ENCODE peak calls at places on chromosome 2, in eight cellular contexts. One of them, this sample, is unnamed.

GRCh38 chr2:1169291-1169949 is 218.8 kb downstream of the SNTG2 start:
- DNase-seq in thyroid gland: no peak
- DNase-seq in right lobe of liver: no peak
- DNase-seq in progenitor cell of endocrine pancreas: no peak
- DNase-seq in cardiac muscle cell: peak; percentile 1
- DNase-seq in prostate gland: no peak
- DNase-seq in fibroblast of the aortic adventitia: no peak
- DNase-seq in spleen: no peak
- DNase-seq in this sample: no peak

GRCh38 chr2:112636605-112637288 is 9.0 kb upstream of the SLC20A1 start:
- DNase-seq in thyroid gland: no peak
- DNase-seq in right lobe of liver: peak; percentile 40
- DNase-seq in progenitor cell of endocrine pancreas: no peak
- DNase-seq in cardiac muscle cell: no peak
- DNase-seq in prostate gland: no peak
- DNase-seq in fibroblast of the aortic adventitia: no peak
- DNase-seq in spleen: no peak
- DNase-seq in this sample: no peak

GRCh38 chr2:233189032-233189431 is 62.4 kb upstream of the ATG16L1 start:
- DNase-seq in thyroid gland: no peak
- DNase-seq in right lobe of liver: no peak
- DNase-seq in progenitor cell of endocrine pancreas: no peak
- DNase-seq in cardiac muscle cell: no peak
- DNase-seq in prostate gland: no peak
- DNase-seq in fibroblast of the aortic adventitia: no peak
- DNase-seq in spleen: no peak
- DNase-seq in this sample: no peak

GRCh38 chr2:183207110-183207509 is 82.9 kb downstream of the NUP35 start:
- DNase-seq in thyroid gland: no peak
- DNase-seq in right lobe of liver: no peak
- DNase-seq in progenitor cell of endocrine pancreas: no peak
- DNase-seq in cardiac muscle cell: peak; percentile 72
- DNase-seq in prostate gland: no peak
- DNase-seq in fibroblast of the aortic adventitia: peak; percentile 66
- DNase-seq in spleen: no peak
- DNase-seq in this sample: no peak

GRCh38 chr2:309148-309969 is 21.5 kb upstream of the ALKAL2 start:
- DNase-seq in thyroid gland: peak; percentile 48
- DNase-seq in right lobe of liver: no peak
- DNase-seq in progenitor cell of endocrine pancreas: no peak
- DNase-seq in cardiac muscle cell: no peak
- DNase-seq in prostate gland: no peak
- DNase-seq in fibroblast of the aortic adventitia: no peak
- DNase-seq in spleen: no peak
- DNase-seq in this sample: no peak

GRCh38 chr2:99651930-99652670 is 162.3 kb upstream of the REV1 start:
- DNase-seq in thyroid gland: no peak
- DNase-seq in right lobe of liver: no peak
- DNase-seq in progenitor cell of endocrine pancreas: no peak
- DNase-seq in cardiac muscle cell: no peak
- DNase-seq in prostate gland: no peak
- DNase-seq in fibroblast of the aortic adventitia: no peak
- DNase-seq in spleen: no peak
- DNase-seq in this sample: no peak

GRCh38 chr2:106104332-106105062 is 89.6 kb downstream of the UXS1 start:
- DNase-seq in thyroid gland: peak; percentile 63
- DNase-seq in right lobe of liver: peak; percentile 64
- DNase-seq in progenitor cell of endocrine pancreas: peak; percentile 48
- DNase-seq in cardiac muscle cell: peak; percentile 78
- DNase-seq in prostate gland: peak; percentile 58
- DNase-seq in fibroblast of the aortic adventitia: peak; percentile 74
- DNase-seq in spleen: no peak
- DNase-seq in this sample: peak; percentile 64

GRCh38 chr2:1722692-1723091 is 21.6 kb downstream of the PXDN start:
- DNase-seq in thyroid gland: no peak
- DNase-seq in right lobe of liver: peak; percentile 9
- DNase-seq in progenitor cell of endocrine pancreas: no peak
- DNase-seq in cardiac muscle cell: no peak
- DNase-seq in prostate gland: no peak
- DNase-seq in fibroblast of the aortic adventitia: no peak
- DNase-seq in spleen: no peak
- DNase-seq in this sample: no peak

GRCh38 chr2:116877274-116877673 is 937.2 kb upstream of the DDX18 start:
- DNase-seq in thyroid gland: no peak
- DNase-seq in right lobe of liver: no peak
- DNase-seq in progenitor cell of endocrine pancreas: no peak
- DNase-seq in cardiac muscle cell: no peak
- DNase-seq in prostate gland: no peak
- DNase-seq in fibroblast of the aortic adventitia: no peak
- DNase-seq in spleen: no peak
- DNase-seq in this sample: no peak

DNA sequence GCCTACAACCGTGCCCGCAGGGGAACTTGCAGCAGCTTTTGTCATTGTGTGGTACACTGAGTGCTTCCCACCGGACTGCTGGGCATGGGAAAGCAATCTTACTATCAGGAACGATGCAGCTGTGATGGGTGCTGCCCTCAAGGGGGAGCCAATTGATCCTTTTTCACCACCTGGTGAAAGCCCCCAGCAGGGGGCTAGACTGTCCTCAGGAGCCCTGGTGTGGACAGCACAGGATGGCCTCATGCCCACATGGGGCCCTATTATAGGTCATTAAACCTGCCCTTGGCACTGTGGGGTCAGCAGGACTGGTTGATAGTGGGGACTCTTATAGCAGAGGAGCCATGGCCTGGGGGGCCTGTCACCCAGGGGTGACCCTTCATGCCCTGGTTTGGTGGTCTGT is 172.2 kb downstream of the GLI2 start:
- DNase-seq in thyroid gland: no peak
- DNase-seq in right lobe of liver: no peak
- DNase-seq in progenitor cell of endocrine pancreas: no peak
- DNase-seq in cardiac muscle cell: no peak
- DNase-seq in prostate gland: no peak
- DNase-seq in fibroblast of the aortic adventitia: no peak
- DNase-seq in spleen: no peak
- DNase-seq in this sample: no peak
- TF ChIP-seq CTCF in thyroid gland: no peak
- TF ChIP-seq CTCF in right lobe of liver: no peak
- TF ChIP-seq CTCF in progenitor cell of endocrine pancreas: peak; percentile 25
- TF ChIP-seq CTCF in cardiac muscle cell: peak; percentile 24
- TF ChIP-seq CTCF in prostate gland: no peak
- TF ChIP-seq CTCF in fibroblast of the aortic adventitia: no peak
- TF ChIP-seq CTCF in spleen: no peak
- TF ChIP-seq CTCF in this sample: peak; percentile 16

GRCh38 chr2:188065386-188065785 is 226.3 kb upstream of the GULP1 start:
- DNase-seq in thyroid gland: no peak
- DNase-seq in right lobe of liver: no peak
- DNase-seq in progenitor cell of endocrine pancreas: no peak
- DNase-seq in cardiac muscle cell: no peak
- DNase-seq in prostate gland: no peak
- DNase-seq in fibroblast of the aortic adventitia: no peak
- DNase-seq in spleen: no peak
- DNase-seq in this sample: no peak
- TF ChIP-seq CTCF in thyroid gland: no peak
- TF ChIP-seq CTCF in right lobe of liver: no peak
- TF ChIP-seq CTCF in progenitor cell of endocrine pancreas: no peak
- TF ChIP-seq CTCF in cardiac muscle cell: no peak
- TF ChIP-seq CTCF in prostate gland: no peak
- TF ChIP-seq CTCF in fibroblast of the aortic adventitia: no peak
- TF ChIP-seq CTCF in spleen: no peak
- TF ChIP-seq CTCF in this sample: no peak

DNA sequence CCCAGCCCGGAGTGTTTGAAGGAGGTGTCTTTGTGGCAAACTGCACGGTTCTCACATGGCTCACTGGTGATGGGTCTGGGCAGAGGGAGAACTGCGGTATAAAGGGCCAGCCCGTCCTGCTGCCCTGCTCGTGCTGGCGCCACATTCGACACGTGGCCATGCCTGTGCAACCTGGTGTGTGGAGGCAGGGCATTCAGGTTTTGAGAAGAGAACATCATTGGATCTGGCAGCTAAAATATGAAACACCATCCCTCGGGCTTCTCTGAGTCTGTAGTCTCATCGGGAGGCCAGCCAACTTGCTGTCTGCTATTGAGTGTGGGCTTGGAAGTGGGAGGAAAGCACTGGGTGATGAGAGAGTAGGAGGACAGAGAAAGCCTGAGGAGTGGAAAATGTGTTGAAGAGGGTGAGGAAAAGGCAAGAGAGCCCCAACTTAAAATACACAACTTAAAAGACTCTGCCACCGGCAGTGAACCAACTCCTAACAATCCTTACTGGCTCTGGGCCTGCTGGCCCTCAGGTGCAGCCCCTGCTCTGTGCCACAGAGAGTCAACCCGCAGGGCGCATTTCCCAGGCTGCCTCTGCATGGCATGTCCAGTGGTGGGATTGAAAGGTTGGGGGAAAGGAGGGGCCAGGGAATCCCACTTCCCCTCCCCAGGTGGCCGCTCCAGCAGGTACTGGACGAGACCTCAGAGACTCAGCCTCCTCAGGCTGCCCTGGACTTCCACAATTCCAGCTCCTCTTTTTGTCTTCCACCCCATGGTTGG is 112.7 kb upstream of the DLX2 start:
- DNase-seq in thyroid gland: no peak
- DNase-seq in right lobe of liver: no peak
- DNase-seq in progenitor cell of endocrine pancreas: no peak
- DNase-seq in cardiac muscle cell: peak; percentile 36
- DNase-seq in prostate gland: peak; percentile 59
- DNase-seq in fibroblast of the aortic adventitia: no peak
- DNase-seq in spleen: no peak
- DNase-seq in this sample: no peak
- TF ChIP-seq CTCF in thyroid gland: no peak
- TF ChIP-seq CTCF in right lobe of liver: no peak
- TF ChIP-seq CTCF in progenitor cell of endocrine pancreas: no peak
- TF ChIP-seq CTCF in cardiac muscle cell: no peak
- TF ChIP-seq CTCF in prostate gland: no peak
- TF ChIP-seq CTCF in fibroblast of the aortic adventitia: no peak
- TF ChIP-seq CTCF in spleen: no peak
- TF ChIP-seq CTCF in this sample: no peak

GRCh38 chr2:196380575-196380974 is 209.2 kb upstream of the STK17B start:
- DNase-seq in thyroid gland: no peak
- DNase-seq in right lobe of liver: no peak
- DNase-seq in progenitor cell of endocrine pancreas: no peak
- DNase-seq in cardiac muscle cell: no peak
- DNase-seq in prostate gland: no peak
- DNase-seq in fibroblast of the aortic adventitia: no peak
- DNase-seq in spleen: no peak
- DNase-seq in this sample: no peak
- TF ChIP-seq CTCF in thyroid gland: no peak
- TF ChIP-seq CTCF in right lobe of liver: no peak
- TF ChIP-seq CTCF in progenitor cell of endocrine pancreas: no peak
- TF ChIP-seq CTCF in cardiac muscle cell: no peak
- TF ChIP-seq CTCF in prostate gland: no peak
- TF ChIP-seq CTCF in fibroblast of the aortic adventitia: no peak
- TF ChIP-seq CTCF in spleen: no peak
- TF ChIP-seq CTCF in this sample: no peak

DNA sequence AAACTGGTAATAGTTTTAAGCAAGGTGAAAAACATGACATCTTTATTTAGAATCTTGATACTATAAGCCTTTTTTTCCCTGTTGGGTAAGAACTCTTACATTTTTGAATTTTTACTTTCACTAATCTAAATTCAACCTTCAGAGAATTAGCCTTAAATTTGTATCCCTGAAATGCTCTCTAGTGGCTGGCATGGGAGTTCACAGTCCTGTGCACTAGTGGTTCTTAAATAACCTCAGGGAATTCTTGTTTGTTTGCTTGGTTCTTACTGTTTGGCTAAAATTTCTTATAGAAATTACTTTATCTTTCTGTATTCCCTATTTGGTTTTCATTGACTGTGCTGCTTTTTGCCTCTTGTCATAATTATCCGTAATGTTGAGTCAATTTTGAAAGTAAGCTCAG is 391.2 kb upstream of the FIGN start:
- DNase-seq in thyroid gland: no peak
- DNase-seq in right lobe of liver: no peak
- DNase-seq in progenitor cell of endocrine pancreas: no peak
- DNase-seq in cardiac muscle cell: no peak
- DNase-seq in prostate gland: no peak
- DNase-seq in fibroblast of the aortic adventitia: peak; percentile 30
- DNase-seq in spleen: no peak
- DNase-seq in this sample: no peak
- TF ChIP-seq CTCF in thyroid gland: peak; percentile 19
- TF ChIP-seq CTCF in right lobe of liver: no peak
- TF ChIP-seq CTCF in progenitor cell of endocrine pancreas: no peak
- TF ChIP-seq CTCF in cardiac muscle cell: no peak
- TF ChIP-seq CTCF in prostate gland: no peak
- TF ChIP-seq CTCF in fibroblast of the aortic adventitia: peak; percentile 28
- TF ChIP-seq CTCF in spleen: no peak
- TF ChIP-seq CTCF in this sample: no peak

GRCh38 chr2:63058742-63059433 is 8.3 kb downstream of the OTX1 start:
- DNase-seq in thyroid gland: no peak
- DNase-seq in right lobe of liver: no peak
- DNase-seq in progenitor cell of endocrine pancreas: peak; percentile 25
- DNase-seq in cardiac muscle cell: no peak
- DNase-seq in prostate gland: no peak
- DNase-seq in fibroblast of the aortic adventitia: no peak
- DNase-seq in spleen: no peak
- DNase-seq in this sample: no peak
- TF ChIP-seq CTCF in thyroid gland: no peak
- TF ChIP-seq CTCF in right lobe of liver: no peak
- TF ChIP-seq CTCF in progenitor cell of endocrine pancreas: no peak
- TF ChIP-seq CTCF in cardiac muscle cell: no peak
- TF ChIP-seq CTCF in prostate gland: no peak
- TF ChIP-seq CTCF in fibroblast of the aortic adventitia: no peak
- TF ChIP-seq CTCF in spleen: no peak
- TF ChIP-seq CTCF in this sample: no peak

This sample was measured in Calu3.